ENCODE peak calls at places on chromosomes 1 and 21, in seven cellular contexts. J is Peyer's patch, L is heart right ventricle, B is stomach, E is cardiac muscle cell, T is H9, I is heart left ventricle. U is an unnamed sample. For H3K9me3, the result is how much of the 10 kb centered on the place peaks cover.

GRCh38 chr1:18151436-18151835 is 43.8 kb downstream of the IGSF21 start:
- DNase-seq in T (no peak), I (no peak), E (no peak), J (no peak), B (no peak), L (no peak), U (no peak)

GRCh38 chr1:229024528-229025119 is 246.3 kb upstream of the RAB4A start:
- DNase-seq in J (peak), T (no peak), B (peak), E (peak), L (no peak), I (no peak), U (no peak)

GRCh38 chr1:231918239-231919015 is 291.8 kb downstream of the DISC1 start:
- DNase-seq in T (no peak), J (peak), B (no peak), L (no peak), I (no peak), E (no peak), U (no peak)

GRCh38 chr1:1059494-1060280 is 14.4 kb downstream of the RNF223 start:
- DNase-seq in I (peak), J (peak), L (peak), T (peak), B (peak), E (peak), U (peak)

GRCh38 chr1:211135342-211135950 is 1.5 kb upstream of the KCNH1 start:
- DNase-seq in T (no peak), L (no peak), E (peak), B (no peak), I (no peak), J (no peak), U (no peak)

GRCh38 chr1:11765661-11766428 is 3.9 kb downstream of the C1orf167 start:
- DNase-seq in J (no peak), L (no peak), E (no peak), B (no peak), I (no peak), T (no peak), U (no peak)

GRCh38 chr1:96048572-96048971 is 673.0 kb upstream of the PTBP2 start:
- DNase-seq in I (no peak), T (no peak), J (no peak), L (no peak), B (no peak), E (no peak), U (no peak)

GRCh38 chr21:37186983-37187382 is 80.2 kb downstream of the VPS26C start:
- DNase-seq in I (no peak), T (no peak), L (no peak), E (no peak), J (no peak), B (no peak), U (no peak)

GRCh38 chr1:60832372-60832771 is 250.0 kb upstream of the NFIA start:
- DNase-seq in T (no peak), J (no peak), B (no peak), I (no peak), E (no peak), L (no peak), U (no peak)

GRCh38 chr1:221783936-221784335 is 42.0 kb upstream of the DUSP10 start:
- DNase-seq in I (no peak), J (no peak), B (no peak), L (no peak), E (no peak), T (no peak), U (no peak)

GRCh38 chr1:26862781-26863676 is at the start of gene SFN:
- DNase-seq in T (peak), B (peak), L (no peak), E (no peak), I (no peak), J (peak), U (peak)

GRCh38 chr21:41059871-41060270 is 108.1 kb upstream of the BACE2 start:
- DNase-seq in T (no peak), E (no peak), L (no peak), B (no peak), I (no peak), J (no peak), U (no peak)

GRCh38 chr1:1290238-1290731 is 10.0 kb downstream of the SCNN1D start:
- DNase-seq in T (peak), I (no peak), B (peak), E (peak), J (peak), L (peak), U (peak)

GRCh38 chr21:16678479-16678878 is 834.4 kb upstream of the CXADR start:
- DNase-seq in B (no peak), J (no peak), E (peak), L (no peak), I (no peak), T (no peak), U (no peak)

GRCh38 chr1:24472527-24473251 is 29.9 kb upstream of the RCAN3 start:
- DNase-seq in L (no peak), E (peak), J (no peak), B (peak), I (no peak), T (no peak), U (no peak)

GRCh38 chr1:31651025-31651424 is 6.3 kb upstream of the PEF1 start:
- DNase-seq in E (no peak), J (no peak), B (no peak), I (no peak), T (no peak), L (no peak), U (no peak)

GRCh38 chr1:186605762-186606350 is 74.4 kb downstream of the PTGS2 start:
- DNase-seq in E (peak), J (no peak), B (no peak), T (peak), I (peak), L (no peak), U (no peak)

GRCh38 chr1:245571872-245572294 is 417.1 kb downstream of the KIF26B start:
- DNase-seq in B (no peak), L (no peak), J (no peak), E (no peak), I (no peak), T (no peak), U (no peak)
- TF ChIP-seq CTCF in B (no peak), L (no peak), J (no peak), E (no peak), I (no peak), T (no peak), U (no peak)

GRCh38 chr21:42155045-42155855 is 63.7 kb upstream of the ABCG1 start:
- DNase-seq in B (no peak), I (no peak), E (no peak), T (peak), J (peak), L (no peak), U (no peak)
- H3K27ac ChIP-seq in B (no peak), I (no peak), E (no peak), T (no peak), J (no peak), L (no peak), U (no peak)

DNA sequence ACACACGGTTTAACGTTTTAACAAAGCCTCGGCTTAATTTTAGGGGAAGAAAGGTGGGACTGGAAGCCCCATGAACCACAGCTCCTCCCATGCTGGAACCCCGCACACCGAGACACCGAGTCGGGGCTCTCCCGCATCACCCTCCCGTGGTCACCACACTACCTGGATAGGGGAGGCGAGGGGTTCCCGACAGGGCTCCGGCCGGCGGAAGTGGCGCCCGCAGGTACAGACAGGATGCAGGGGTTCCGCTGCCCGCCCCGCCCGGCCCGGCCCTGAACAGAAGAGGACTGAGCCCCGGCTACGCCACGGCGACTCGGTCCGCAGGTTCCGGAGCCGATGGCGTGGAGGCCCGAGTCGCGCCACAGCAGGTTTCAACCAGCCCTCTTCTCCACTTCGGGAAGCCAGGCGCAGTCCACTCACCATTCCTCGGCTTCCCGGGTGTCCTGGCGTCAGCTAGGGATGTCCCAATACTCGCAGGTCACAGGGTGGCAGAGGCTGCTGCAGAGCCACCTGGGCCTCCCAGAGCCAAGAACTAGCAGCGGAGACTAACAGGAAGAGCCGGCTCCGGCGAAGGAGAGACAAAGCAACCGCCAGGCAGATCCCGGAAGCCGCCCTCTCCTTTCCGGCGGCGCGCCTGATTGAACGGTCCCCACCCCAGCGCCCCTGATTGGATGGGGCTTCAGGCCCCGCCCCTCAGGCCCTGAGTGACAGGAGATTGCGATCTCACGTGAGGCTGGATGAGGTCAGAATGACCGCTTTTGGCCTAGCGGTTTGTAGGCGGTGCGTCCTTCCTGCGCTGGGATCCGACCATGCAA is at the start of gene ZNF669:
- DNase-seq in E (peak), L (peak), T (peak), B (peak), I (peak), J (peak), U (peak)
- H3K9me3 ChIP-seq in E (under half), L (under half), T (under half), B (under half), I (under half), J (under half), U (under half)

GRCh38 chr21:20254964-20255363 is 743.2 kb upstream of the NCAM2 start:
- DNase-seq in J (no peak), I (no peak), E (no peak), T (no peak), L (no peak), B (no peak), U (no peak)
- TF ChIP-seq CTCF in J (no peak), I (no peak), E (no peak), T (no peak), L (no peak), B (no peak), U (no peak)

GRCh38 chr1:154485106-154485505 is 16.9 kb upstream of the TDRD10 start:
- DNase-seq in L (no peak), T (no peak), E (peak), B (peak), J (peak), I (peak), U (no peak)
- H3K27ac ChIP-seq in L (peak), T (no peak), E (no peak), B (no peak), J (no peak), I (peak), U (no peak)

GRCh38 chr21:39969691-39970364 is 102.6 kb downstream of the PCP4 start:
- DNase-seq in I (no peak), T (no peak), L (no peak), E (no peak), B (no peak), J (no peak), U (no peak)
- H3K9me3 ChIP-seq in I (under half), T (under half), L (under half), E (under half), B (under half), J (under half), U (under half)

U was measured in CD4-positive, alpha-beta T cell.